ENCODE peak calls at places on chromosomes 6 and 20, in seven cellular contexts. One of them, this sample, is unnamed.

GRCh38 chr6:129748212-129748900 is 38.4 kb upstream of the ARHGAP18 start:
- DNase-seq in IMR-90: peak; percentile 61
- DNase-seq in transverse colon: peak; percentile 50
- DNase-seq in ovary: peak; percentile 19
- DNase-seq in adrenal gland: peak; percentile 81
- DNase-seq in heart left ventricle: peak; percentile 19
- DNase-seq in suprapubic skin: no peak
- DNase-seq in this sample: peak; percentile 10

GRCh38 chr6:80522556-80522955 is 416.1 kb downstream of the BCKDHB start:
- DNase-seq in IMR-90: no peak
- DNase-seq in transverse colon: no peak
- DNase-seq in ovary: no peak
- DNase-seq in adrenal gland: no peak
- DNase-seq in heart left ventricle: no peak
- DNase-seq in suprapubic skin: no peak
- DNase-seq in this sample: no peak

GRCh38 chr6:35318200-35318844 is 20.7 kb downstream of the DEF6 start:
- DNase-seq in IMR-90: peak; percentile 72
- DNase-seq in transverse colon: peak; percentile 88
- DNase-seq in ovary: peak; percentile 83
- DNase-seq in adrenal gland: peak; percentile 84
- DNase-seq in heart left ventricle: peak; percentile 82
- DNase-seq in suprapubic skin: no peak
- DNase-seq in this sample: peak; percentile 56

GRCh38 chr6:24428615-24429014 is 25.9 kb downstream of the MRS2 start:
- DNase-seq in IMR-90: peak; percentile 63
- DNase-seq in transverse colon: no peak
- DNase-seq in ovary: no peak
- DNase-seq in adrenal gland: no peak
- DNase-seq in heart left ventricle: no peak
- DNase-seq in suprapubic skin: no peak
- DNase-seq in this sample: no peak

GRCh38 chr20:44814937-44815336 is 4.6 kb upstream of the RIMS4 start:
- DNase-seq in IMR-90: no peak
- DNase-seq in transverse colon: no peak
- DNase-seq in ovary: no peak
- DNase-seq in adrenal gland: no peak
- DNase-seq in heart left ventricle: no peak
- DNase-seq in suprapubic skin: no peak
- DNase-seq in this sample: no peak

GRCh38 chr6:30555428-30556005 is 772 bp downstream of the GNL1 start:
- DNase-seq in IMR-90: peak; percentile 23
- DNase-seq in transverse colon: peak; percentile 55
- DNase-seq in ovary: peak; percentile 71
- DNase-seq in adrenal gland: peak; percentile 79
- DNase-seq in heart left ventricle: peak; percentile 65
- DNase-seq in suprapubic skin: peak; percentile 81
- DNase-seq in this sample: peak; percentile 10

GRCh38 chr6:2896741-2897140 is 6.4 kb downstream of the SERPINB9 start:
- DNase-seq in IMR-90: no peak
- DNase-seq in transverse colon: no peak
- DNase-seq in ovary: no peak
- DNase-seq in adrenal gland: no peak
- DNase-seq in heart left ventricle: no peak
- DNase-seq in suprapubic skin: no peak
- DNase-seq in this sample: no peak

GRCh38 chr6:33927551-33927950 is 123.7 kb upstream of the MLN start:
- DNase-seq in IMR-90: peak; percentile 72
- DNase-seq in transverse colon: no peak
- DNase-seq in ovary: no peak
- DNase-seq in adrenal gland: peak; percentile 71
- DNase-seq in heart left ventricle: no peak
- DNase-seq in suprapubic skin: no peak
- DNase-seq in this sample: peak; percentile 9

GRCh38 chr6:49651239-49651638 is 14.6 kb upstream of the RHAG start:
- DNase-seq in IMR-90: no peak
- DNase-seq in transverse colon: no peak
- DNase-seq in ovary: no peak
- DNase-seq in adrenal gland: no peak
- DNase-seq in heart left ventricle: no peak
- DNase-seq in suprapubic skin: no peak
- DNase-seq in this sample: no peak

GRCh38 chr6:36127462-36128016 is 2.8 kb upstream of the MAPK13 start:
- DNase-seq in IMR-90: peak; percentile 91
- DNase-seq in transverse colon: no peak
- DNase-seq in ovary: no peak
- DNase-seq in adrenal gland: peak; percentile 92
- DNase-seq in heart left ventricle: peak; percentile 21
- DNase-seq in suprapubic skin: no peak
- DNase-seq in this sample: peak; percentile 31

GRCh38 chr6:21772467-21772866 is 178.9 kb downstream of the SOX4 start:
- DNase-seq in IMR-90: no peak
- DNase-seq in transverse colon: no peak
- DNase-seq in ovary: no peak
- DNase-seq in adrenal gland: no peak
- DNase-seq in heart left ventricle: no peak
- DNase-seq in suprapubic skin: no peak
- DNase-seq in this sample: no peak

GRCh38 chr20:33662172-33662571 is at the start of gene C20orf144:
- DNase-seq in IMR-90: no peak
- DNase-seq in transverse colon: no peak
- DNase-seq in ovary: peak; percentile 11
- DNase-seq in adrenal gland: no peak
- DNase-seq in heart left ventricle: no peak
- DNase-seq in suprapubic skin: no peak
- DNase-seq in this sample: no peak

GRCh38 chr20:33660685-33661058 is 1.5 kb upstream of the C20orf144 start:
- DNase-seq in IMR-90: no peak
- DNase-seq in transverse colon: no peak
- DNase-seq in ovary: no peak
- DNase-seq in adrenal gland: peak; percentile 50
- DNase-seq in heart left ventricle: no peak
- DNase-seq in suprapubic skin: no peak
- DNase-seq in this sample: no peak

GRCh38 chr20:33664762-33665144 is 2.0 kb upstream of the ACTL10 start:
- DNase-seq in IMR-90: no peak
- DNase-seq in transverse colon: no peak
- DNase-seq in ovary: peak; percentile 13
- DNase-seq in adrenal gland: no peak
- DNase-seq in heart left ventricle: no peak
- DNase-seq in suprapubic skin: no peak
- DNase-seq in this sample: no peak

GRCh38 chr20:33664085-33664761 is 2.1 kb downstream of the C20orf144 start:
- DNase-seq in IMR-90: no peak
- DNase-seq in transverse colon: no peak
- DNase-seq in ovary: peak; percentile 20
- DNase-seq in adrenal gland: no peak
- DNase-seq in heart left ventricle: no peak
- DNase-seq in suprapubic skin: no peak
- DNase-seq in this sample: no peak

DNA sequence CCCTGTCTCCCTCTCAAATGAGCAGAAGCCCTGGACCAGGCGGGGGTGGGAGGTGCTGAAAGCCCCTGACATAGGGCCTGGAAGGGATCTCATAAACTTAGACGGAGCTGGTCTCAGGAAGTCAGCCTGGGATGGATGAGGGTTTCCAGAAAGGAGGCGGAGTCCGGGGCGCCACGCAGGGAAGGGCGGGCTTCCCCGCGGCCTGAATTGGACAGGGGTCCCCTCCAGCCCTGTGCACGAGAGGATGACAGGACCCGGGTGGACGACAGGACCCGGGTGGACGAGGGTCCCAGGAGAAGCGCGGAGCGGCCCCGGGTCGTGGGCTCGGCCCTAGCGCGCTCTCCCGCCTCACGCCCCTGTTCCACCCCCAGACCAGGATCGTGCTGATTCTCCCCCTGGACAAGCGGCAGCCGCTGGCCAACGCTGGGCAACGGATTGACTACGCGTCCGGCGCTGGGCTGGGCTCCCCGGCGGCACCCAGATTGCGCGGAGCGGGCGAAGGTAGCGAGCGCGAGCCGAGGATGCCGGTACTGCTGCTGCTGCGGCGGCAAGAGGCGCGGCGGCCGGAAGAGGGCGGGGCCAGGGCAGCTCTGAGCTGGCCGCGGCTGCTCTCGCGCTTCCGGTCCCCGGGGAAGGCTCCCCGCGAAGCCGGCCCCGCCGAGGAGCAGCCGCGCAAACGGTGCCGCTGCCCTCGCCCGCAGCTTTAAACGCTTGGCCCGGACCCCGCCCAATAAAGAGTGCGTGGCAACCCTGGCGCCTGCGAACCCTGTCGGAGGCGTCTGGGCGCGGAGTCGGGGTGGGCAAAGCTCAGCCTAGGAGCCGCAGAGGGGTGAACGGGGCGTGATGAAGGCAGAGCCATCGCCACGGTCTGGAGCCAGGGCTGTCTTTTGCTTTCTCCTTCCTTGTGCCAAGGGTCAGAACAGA is 1.3 kb downstream of the C20orf144 start:
- DNase-seq in IMR-90: peak; percentile 60
- DNase-seq in transverse colon: peak; percentile 89
- DNase-seq in ovary: peak; percentile 77
- DNase-seq in adrenal gland: peak; percentile 83
- DNase-seq in heart left ventricle: peak; percentile 84
- DNase-seq in suprapubic skin: no peak
- DNase-seq in this sample: peak; percentile 47
- TF ChIP-seq POLR2A in IMR-90: peak; percentile 46
- TF ChIP-seq POLR2A in transverse colon: peak; percentile 70
- TF ChIP-seq POLR2A in ovary: no peak
- TF ChIP-seq POLR2A in adrenal gland: peak; percentile 57
- TF ChIP-seq POLR2A in heart left ventricle: peak; percentile 63
- TF ChIP-seq POLR2A in suprapubic skin: no peak
- TF ChIP-seq POLR2A in this sample: peak; percentile 64

GRCh38 chr20:252801-253200 is 4.7 kb upstream of the DEFB132 start:
- DNase-seq in IMR-90: no peak
- DNase-seq in transverse colon: no peak
- DNase-seq in ovary: no peak
- DNase-seq in adrenal gland: no peak
- DNase-seq in heart left ventricle: no peak
- DNase-seq in suprapubic skin: no peak
- DNase-seq in this sample: no peak
- H3K27me3 ChIP-seq in IMR-90: peaks cover 13% of the 10 kb centered on the region
- H3K27me3 ChIP-seq in transverse colon: peaks cover 11% of the 10 kb centered on the region
- H3K27me3 ChIP-seq in ovary: no peaks in the 10 kb centered on the region
- H3K27me3 ChIP-seq in adrenal gland: peaks cover 11% of the 10 kb centered on the region
- H3K27me3 ChIP-seq in heart left ventricle: no peaks in the 10 kb centered on the region
- H3K27me3 ChIP-seq in suprapubic skin: peaks cover 9% of the 10 kb centered on the region
- H3K27me3 ChIP-seq in this sample: peaks cover 5% of the 10 kb centered on the region

DNA sequence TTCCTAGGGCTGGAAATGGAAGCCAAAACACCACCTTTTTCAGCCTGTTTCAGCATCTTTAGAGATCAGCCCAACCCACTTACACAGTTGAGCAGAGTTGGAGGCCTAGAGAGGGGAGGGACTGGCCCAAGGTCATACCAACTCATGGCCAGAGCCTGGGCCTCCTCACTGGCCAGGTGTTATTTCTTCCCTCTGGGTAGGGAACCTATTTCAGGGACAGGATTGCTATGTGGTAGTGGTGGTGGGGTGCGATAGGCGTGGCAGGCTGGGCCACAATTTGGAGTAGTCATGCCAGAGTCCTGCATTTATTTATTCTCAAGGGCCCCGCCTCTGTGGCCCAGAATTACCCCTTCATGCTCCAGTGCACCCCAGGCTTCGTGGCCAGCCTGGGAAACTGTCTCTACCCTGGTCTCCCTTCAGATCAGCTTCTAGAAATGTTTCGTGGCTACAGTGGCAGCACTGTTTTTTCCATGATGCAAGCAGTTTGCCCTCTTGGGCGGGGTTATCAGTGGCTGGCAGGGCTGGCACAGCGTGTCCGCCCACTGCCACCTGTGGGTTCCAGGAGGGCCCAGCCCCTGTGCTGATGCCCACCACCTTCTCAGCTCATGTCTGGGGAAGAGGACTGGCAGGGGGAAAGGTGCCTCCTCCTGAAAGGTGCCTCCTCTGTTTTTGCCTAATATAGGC is 6.2 kb downstream of the VEGFA start:
- DNase-seq in IMR-90: no peak
- DNase-seq in transverse colon: no peak
- DNase-seq in ovary: no peak
- DNase-seq in adrenal gland: peak; percentile 72
- DNase-seq in heart left ventricle: no peak
- DNase-seq in suprapubic skin: no peak
- DNase-seq in this sample: peak; percentile 72
- H3K27ac ChIP-seq in IMR-90: no peak overlapping the region
- H3K27ac ChIP-seq in transverse colon: peak overlapping the region; percentile 97
- H3K27ac ChIP-seq in ovary: no peak overlapping the region
- H3K27ac ChIP-seq in adrenal gland: peak overlapping the region; percentile 97
- H3K27ac ChIP-seq in heart left ventricle: peak overlapping the region; percentile 89
- H3K27ac ChIP-seq in suprapubic skin: no peak overlapping the region
- H3K27ac ChIP-seq in this sample: peak overlapping the region; percentile 100

GRCh38 chr6:150293019-150293418 is 75.8 kb upstream of the IYD start:
- DNase-seq in IMR-90: no peak
- DNase-seq in transverse colon: no peak
- DNase-seq in ovary: no peak
- DNase-seq in adrenal gland: no peak
- DNase-seq in heart left ventricle: no peak
- DNase-seq in suprapubic skin: no peak
- DNase-seq in this sample: no peak

GRCh38 chr6:150290429-150290828 is 78.4 kb upstream of the IYD start:
- DNase-seq in IMR-90: peak; percentile 70
- DNase-seq in transverse colon: no peak
- DNase-seq in ovary: no peak
- DNase-seq in adrenal gland: no peak
- DNase-seq in heart left ventricle: no peak
- DNase-seq in suprapubic skin: peak; percentile 63
- DNase-seq in this sample: no peak

GRCh38 chr6:150291968-150292710 is 76.7 kb upstream of the IYD start:
- DNase-seq in IMR-90: no peak
- DNase-seq in transverse colon: no peak
- DNase-seq in ovary: no peak
- DNase-seq in adrenal gland: no peak
- DNase-seq in heart left ventricle: no peak
- DNase-seq in suprapubic skin: peak; percentile 9
- DNase-seq in this sample: no peak

GRCh38 chr6:150294713-150295112 is 74.1 kb upstream of the IYD start:
- DNase-seq in IMR-90: no peak
- DNase-seq in transverse colon: no peak
- DNase-seq in ovary: no peak
- DNase-seq in adrenal gland: no peak
- DNase-seq in heart left ventricle: no peak
- DNase-seq in suprapubic skin: no peak
- DNase-seq in this sample: no peak

DNA sequence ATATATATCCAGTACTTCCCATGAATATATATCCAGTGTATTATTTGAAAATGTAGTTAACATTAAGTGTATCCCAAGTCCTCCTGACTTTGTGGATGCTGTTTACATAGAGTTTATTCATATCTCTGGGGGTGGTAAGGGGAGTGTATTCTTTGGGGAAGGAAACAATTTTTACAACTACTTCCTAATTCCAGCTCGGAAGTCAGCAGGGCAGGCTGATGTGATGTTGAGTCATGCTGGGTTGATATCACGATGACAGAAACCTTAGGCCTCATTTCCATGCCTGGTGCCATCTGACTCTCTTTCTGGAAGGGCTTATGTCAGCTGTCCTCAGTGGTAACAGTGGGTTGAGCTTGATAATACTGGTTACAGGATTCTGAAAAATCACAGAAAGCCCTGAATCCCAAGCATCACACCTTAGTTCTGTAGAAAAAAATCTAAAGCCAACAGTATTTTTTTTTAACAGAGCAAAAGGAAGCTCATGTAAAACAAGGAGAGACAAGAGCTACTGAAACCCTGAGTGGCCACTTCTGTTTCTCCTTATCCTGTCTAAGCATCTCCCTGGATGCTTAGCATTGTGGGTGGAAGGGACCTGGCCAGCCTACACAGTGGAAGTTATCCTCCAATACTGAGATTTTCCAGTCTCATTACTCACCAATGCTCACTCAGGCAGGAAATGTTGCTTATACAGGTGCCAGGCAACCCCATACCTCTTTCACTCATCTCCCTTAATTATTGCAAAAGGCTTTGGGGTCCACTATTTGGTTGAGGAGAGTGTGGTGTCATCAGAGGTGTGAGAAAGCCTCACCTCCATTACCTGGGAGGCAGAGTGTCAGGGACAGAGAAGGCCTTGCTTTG is 75.2 kb upstream of the IYD start:
- DNase-seq in IMR-90: peak; percentile 74
- DNase-seq in transverse colon: no peak
- DNase-seq in ovary: no peak
- DNase-seq in adrenal gland: no peak
- DNase-seq in heart left ventricle: no peak
- DNase-seq in suprapubic skin: no peak
- DNase-seq in this sample: no peak
- TF ChIP-seq POLR2A in IMR-90: no peak
- TF ChIP-seq POLR2A in transverse colon: no peak
- TF ChIP-seq POLR2A in ovary: no peak
- TF ChIP-seq POLR2A in adrenal gland: no peak
- TF ChIP-seq POLR2A in heart left ventricle: no peak
- TF ChIP-seq POLR2A in suprapubic skin: no peak
- TF ChIP-seq POLR2A in this sample: no peak